ENCODE peak calls at places on chromosomes 2 and 18, in eight cellular contexts. K, Z, O, S, J, X, G and V are unnamed samples.

GRCh38 chr2:177758591-177759371 is 313.8 kb downstream of the PDE11A start:
- DNase-seq in K (no peak), Z (no peak), O (peak), S (peak), J (peak), X (no peak), G (no peak), V (peak)

GRCh38 chr2:240234503-240234951 is 94.1 kb upstream of the OTOS start:
- DNase-seq in K (peak), Z (no peak), O (no peak), S (no peak), J (no peak), X (peak), G (no peak), V (no peak)

GRCh38 chr2:96951125-96951654 is 35.2 kb downstream of the FAM178B start:
- DNase-seq in K (peak), Z (peak), O (peak), S (peak), J (no peak), X (peak), G (no peak), V (no peak)

GRCh38 chr2:54617409-54617808 is 106.1 kb upstream of the EML6 start:
- DNase-seq in K (no peak), Z (no peak), O (no peak), S (no peak), J (no peak), X (no peak), G (no peak), V (no peak)

GRCh38 chr2:217653240-217653639 is 349.6 kb downstream of the TNS1 start:
- DNase-seq in K (no peak), Z (no peak), O (peak), S (peak), J (no peak), X (no peak), G (peak), V (peak)

GRCh38 chr2:88144914-88145497 is 17.1 kb upstream of the FABP1 start:
- DNase-seq in K (no peak), Z (no peak), O (no peak), S (no peak), J (no peak), X (peak), G (no peak), V (no peak)

GRCh38 chr2:1864981-1865421 is 120.7 kb upstream of the PXDN start:
- DNase-seq in K (no peak), Z (no peak), O (no peak), S (no peak), J (no peak), X (no peak), G (no peak), V (no peak)

GRCh38 chr2:229408356-229408755 is 137.3 kb upstream of the PID1 start:
- DNase-seq in K (no peak), Z (no peak), O (peak), S (peak), J (no peak), X (no peak), G (peak), V (peak)

GRCh38 chr2:75268112-75268511 is 68.8 kb upstream of the TACR1 start:
- DNase-seq in K (no peak), Z (no peak), O (peak), S (no peak), J (no peak), X (no peak), G (no peak), V (peak)

GRCh38 chr2:3124921-3125760 is 252.5 kb downstream of the EIPR1 start:
- DNase-seq in K (peak), Z (no peak), O (no peak), S (no peak), J (no peak), X (no peak), G (no peak), V (no peak)

GRCh38 chr2:29744976-29745375 is 176.4 kb downstream of the ALK start:
- DNase-seq in K (no peak), Z (no peak), O (no peak), S (no peak), J (no peak), X (no peak), G (no peak), V (no peak)

GRCh38 chr18:37481058-37481457 is 84.5 kb downstream of the CELF4 start:
- DNase-seq in K (no peak), Z (no peak), O (no peak), S (no peak), J (no peak), X (no peak), G (no peak), V (no peak)

GRCh38 chr2:11203480-11203879 is 48.2 kb downstream of the SLC66A3 start:
- DNase-seq in K (no peak), Z (no peak), O (peak), S (no peak), J (peak), X (no peak), G (peak), V (peak)